ENCODE peak calls at places on chromosomes 1 and 21, in ten cellular contexts. R is Peyer's patch, I is breast epithelium, Z is thoracic aorta, Q is A549, N is PC-3, K is sigmoid colon, S is dorsolateral prefrontal cortex, T is aorta, V is HCT116. J is an unnamed sample.

GRCh38 chr1:207791290-207791689 is 39.4 kb downstream of the CD46 start:
- DNase-seq in R (no peak), I (no peak), Z (no peak), Q (no peak), N (no peak), K (no peak), S (no peak), T (no peak), V (no peak), J (no peak)

GRCh38 chr1:101137144-101138126 is 99.4 kb upstream of the S1PR1 start:
- DNase-seq in R (no peak), I (no peak), Z (no peak), Q (no peak), N (no peak), K (no peak), S (no peak), T (no peak), V (no peak), J (no peak)

GRCh38 chr1:157878059-157878458 is 36.5 kb upstream of the CD5L start:
- DNase-seq in R (no peak), I (no peak), Z (no peak), Q (peak; percentile 68), N (peak; percentile 67), K (no peak), S (no peak), T (no peak), V (peak; percentile 46), J (no peak)

GRCh38 chr1:151839457-151840409 is at the start of gene C2CD4D:
- DNase-seq in R (peak; percentile 82), I (peak; percentile 88), Z (no peak), Q (no peak), N (peak; percentile 91), K (no peak), S (peak; percentile 83), T (peak; percentile 50), V (peak; percentile 27), J (peak; percentile 68)

GRCh38 chr1:48677306-48678287 is 99.1 kb downstream of the BEND5 start:
- DNase-seq in R (peak; percentile 87), I (peak; percentile 63), Z (peak; percentile 8), Q (peak; percentile 58), N (peak; percentile 73), K (peak; percentile 79), S (peak; percentile 78), T (peak; percentile 77), V (peak; percentile 37), J (peak; percentile 82)

GRCh38 chr1:58899581-58900271 is 115.9 kb upstream of the JUN start:
- DNase-seq in R (no peak), I (no peak), Z (no peak), Q (no peak), N (no peak), K (no peak), S (no peak), T (no peak), V (no peak), J (no peak)

GRCh38 chr1:161020573-161021167 is at the start of gene F11R:
- DNase-seq in R (peak; percentile 80), I (peak; percentile 50), Z (no peak), Q (peak; percentile 49), N (peak; percentile 62), K (no peak), S (no peak), T (no peak), V (no peak), J (peak; percentile 79)

GRCh38 chr1:157734328-157734727 is 33.8 kb upstream of the FCRL3 start:
- DNase-seq in R (no peak), I (no peak), Z (no peak), Q (no peak), N (no peak), K (no peak), S (no peak), T (no peak), V (no peak), J (no peak)

GRCh38 chr1:216528816-216529215 is 105.6 kb upstream of the USH2A start:
- DNase-seq in R (no peak), I (no peak), Z (no peak), Q (no peak), N (peak; percentile 49), K (no peak), S (no peak), T (no peak), V (no peak), J (no peak)

GRCh38 chr1:244022301-244022700 is 28.8 kb upstream of the ZBTB18 start:
- DNase-seq in R (no peak), I (peak; percentile 21), Z (no peak), Q (no peak), N (peak; percentile 39), K (no peak), S (no peak), T (no peak), V (no peak), J (no peak)

GRCh38 chr1:11979818-11980675 is at the start of gene MFN2:
- DNase-seq in R (peak; percentile 98), I (peak; percentile 93), Z (peak; percentile 88), Q (peak; percentile 94), N (peak; percentile 96), K (peak; percentile 98), S (peak; percentile 92), T (peak; percentile 98), V (peak; percentile 94), J (peak; percentile 96)

GRCh38 chr21:46039891-46040660 is 57.8 kb upstream of the COL6A2 start:
- DNase-seq in R (no peak), I (no peak), Z (no peak), Q (no peak), N (no peak), K (peak; percentile 47), S (no peak), T (no peak), V (no peak), J (no peak)

DNA sequence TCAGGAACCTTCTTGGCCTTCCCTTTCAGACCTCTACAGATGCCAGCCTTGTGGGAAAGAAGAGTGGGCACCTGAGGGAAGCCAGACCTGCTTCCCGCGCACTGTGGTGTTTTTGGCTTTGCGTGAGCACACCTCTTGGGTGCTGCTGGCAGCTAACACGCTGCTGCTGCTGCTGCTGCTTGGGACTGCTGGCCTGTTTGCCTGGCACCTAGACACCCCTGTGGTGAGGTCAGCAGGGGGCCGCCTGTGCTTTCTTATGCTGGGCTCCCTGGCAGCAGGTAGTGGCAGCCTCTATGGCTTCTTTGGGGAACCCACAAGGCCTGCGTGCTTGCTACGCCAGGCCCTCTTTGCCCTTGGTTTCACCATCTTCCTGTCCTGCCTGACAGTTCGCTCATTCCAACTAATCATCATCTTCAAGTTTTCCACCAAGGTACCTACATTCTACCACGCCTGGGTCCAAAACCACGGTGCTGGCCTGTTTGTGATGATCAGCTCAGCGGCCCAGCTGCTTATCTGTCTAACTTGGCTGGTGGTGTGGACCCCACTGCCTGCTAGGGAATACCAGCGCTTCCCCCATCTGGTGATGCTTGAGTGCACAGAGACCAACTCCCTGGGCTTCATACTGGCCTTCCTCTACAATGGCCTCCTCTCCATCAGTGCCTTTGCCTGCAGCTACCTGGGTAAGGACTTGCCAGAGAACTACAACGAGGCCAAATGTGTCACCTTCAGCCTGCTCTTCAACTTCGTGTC is 995 bp upstream of the ZBTB48 start:
- DNase-seq in R (no peak), I (no peak), Z (no peak), Q (no peak), N (no peak), K (no peak), S (no peak), T (no peak), V (no peak), J (no peak)
- H3K27ac ChIP-seq in R (peak overlapping the region; percentile 95), I (peak overlapping the region; percentile 98), Z (peak overlapping the region; percentile 93), Q (peak overlapping the region; percentile 86), N (no peak overlapping the region), K (peak overlapping the region; percentile 94), S (peak overlapping the region; percentile 92), T (no peak overlapping the region), V (peak overlapping the region; percentile 48), J (peak overlapping the region; percentile 94)

GRCh38 chr1:43302721-43303476 is 2.1 kb downstream of the TIE1 start:
- DNase-seq in R (peak; percentile 85), I (no peak), Z (no peak), Q (no peak), N (no peak), K (peak; percentile 4), S (no peak), T (peak; percentile 1), V (no peak), J (peak; percentile 6)
- H3K4me3 ChIP-seq in R (no peak overlapping the region), I (peak overlapping the region; percentile 49), Z (no peak overlapping the region), Q (no peak overlapping the region), N (no peak overlapping the region), K (no peak overlapping the region), S (no peak overlapping the region), T (no peak overlapping the region), V (no peak overlapping the region), J (peak overlapping the region; percentile 53)

GRCh38 chr21:38804617-38805281 is 980 bp upstream of the ETS2 start:
- DNase-seq in R (peak; percentile 86), I (peak; percentile 69), Z (no peak), Q (peak; percentile 69), N (peak; percentile 88), K (peak; percentile 92), S (peak; percentile 63), T (peak; percentile 83), V (peak; percentile 40), J (peak; percentile 89)
- H3K27ac ChIP-seq in R (peak overlapping the region; percentile 98), I (peak overlapping the region; percentile 91), Z (peak overlapping the region; percentile 98), Q (peak overlapping the region; percentile 98), N (peak overlapping the region; percentile 98), K (peak overlapping the region; percentile 96), S (peak overlapping the region; percentile 96), T (peak overlapping the region; percentile 91), V (peak overlapping the region; percentile 80), J (peak overlapping the region; percentile 98)

DNA sequence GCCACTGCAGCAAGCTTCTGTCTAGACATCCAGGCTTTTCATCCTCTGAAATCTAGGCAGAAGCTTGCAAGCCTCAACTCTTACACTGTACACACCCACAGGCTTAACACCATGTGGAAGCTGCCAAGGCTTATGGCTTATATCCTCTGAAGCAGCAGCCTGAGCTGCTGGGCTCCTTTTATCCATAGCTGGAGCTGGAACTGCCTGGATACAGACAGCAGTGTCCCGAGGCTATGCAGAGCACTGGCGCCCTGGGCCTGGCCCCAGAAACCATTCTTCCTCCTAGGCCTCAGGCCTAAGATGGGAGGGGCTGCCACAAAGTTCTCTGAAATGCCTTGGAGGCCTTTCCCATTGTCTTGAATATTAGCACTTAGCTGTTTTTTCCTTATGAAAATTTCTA is 19.3 kb upstream of the POGK start:
- DNase-seq in R (no peak), I (no peak), Z (no peak), Q (no peak), N (no peak), K (no peak), S (no peak), T (no peak), V (no peak), J (no peak)
- H3K4me3 ChIP-seq in R (no peak overlapping the region), I (no peak overlapping the region), Z (no peak overlapping the region), Q (no peak overlapping the region), N (no peak overlapping the region), K (no peak overlapping the region), S (no peak overlapping the region), T (no peak overlapping the region), V (no peak overlapping the region), J (no peak overlapping the region)